ENCODE peak calls at places on chromosomes 12 and 14, in five cellular contexts. N, B, F, M and O are unnamed samples.

GRCh38 chr14:32332415-32333116 is 3.5 kb downstream of the AKAP6 start:
- DNase-seq in M (no peak), B (no peak), F (no peak), N (no peak), O (no peak)

GRCh38 chr12:131824450-131824849 is 3.7 kb upstream of the MMP17 start:
- DNase-seq in M (no peak), B (no peak), F (no peak), N (no peak), O (no peak)

GRCh38 chr14:48747683-48748082 is 838.5 kb downstream of the RPS29 start:
- DNase-seq in B (no peak), M (no peak), F (no peak), N (no peak), O (no peak)

GRCh38 chr12:31324116-31324844 is 1.7 kb downstream of the SINHCAF start:
- DNase-seq in N (peak; percentile 77), F (peak; percentile 39), M (peak; percentile 10), B (peak; percentile 84), O (peak; percentile 27)

GRCh38 chr12:101891462-101891971 is 14.1 kb downstream of the DRAM1 start:
- DNase-seq in B (no peak), F (peak; percentile 57), M (peak; percentile 55), N (no peak), O (peak; percentile 29)

GRCh38 chr12:38156497-38157245 is 159.9 kb upstream of the ALG10B start:
- DNase-seq in N (no peak), M (no peak), F (no peak), B (peak; percentile 10), O (no peak)

GRCh38 chr14:23047751-23048693 is 6.0 kb downstream of the PSMB11 start:
- DNase-seq in N (no peak), F (no peak), B (no peak), M (no peak), O (no peak)

GRCh38 chr12:10612954-10613333 is 465 bp downstream of the MAGOHB start:
- DNase-seq in M (no peak), N (peak; percentile 38), B (no peak), F (no peak), O (no peak)

GRCh38 chr12:120905856-120906384 is 1.8 kb upstream of the SPPL3 start:
- DNase-seq in F (no peak), M (no peak), N (no peak), B (no peak), O (no peak)

GRCh38 chr12:32265461-32265860 is 133.9 kb upstream of the FGD4 start:
- DNase-seq in N (no peak), F (no peak), B (no peak), M (no peak), O (no peak)

GRCh38 chr12:86193931-86194330 is 62.3 kb downstream of the MGAT4C start:
- DNase-seq in M (no peak), N (no peak), B (no peak), F (no peak), O (peak; percentile 10)

GRCh38 chr14:54854181-54854580 is 48.4 kb downstream of the GCH1 start:
- DNase-seq in N (peak; percentile 55), M (no peak), B (no peak), F (no peak), O (no peak)

GRCh38 chr14:49942090-49942489 is 49.2 kb downstream of the ARF6 start:
- DNase-seq in M (no peak), B (no peak), F (no peak), N (no peak), O (no peak)

GRCh38 chr12:75868501-75868900 is 163.1 kb downstream of the PHLDA1 start:
- DNase-seq in F (no peak), B (no peak), M (no peak), N (no peak), O (no peak)

GRCh38 chr12:98572010-98572409 is 21.5 kb upstream of the SLC25A3 start:
- DNase-seq in F (no peak), N (peak; percentile 26), M (no peak), B (no peak), O (no peak)

GRCh38 chr12:3034067-3034750 is 43.0 kb upstream of the TSPAN9 start:
- DNase-seq in N (peak; percentile 83), M (peak; percentile 7), B (no peak), F (peak; percentile 35), O (peak; percentile 42)

GRCh38 chr12:58812229-58812628 is 108.1 kb downstream of the LRIG3 start:
- DNase-seq in M (no peak), N (no peak), F (no peak), B (no peak), O (no peak)

GRCh38 chr12:116529048-116529447 is 30.1 kb upstream of the MAP1LC3B2 start:
- DNase-seq in M (peak; percentile 82), N (no peak), B (peak; percentile 41), F (no peak), O (peak; percentile 77)

GRCh38 chr12:70468741-70469140 is 102.7 kb downstream of the KCNMB4 start:
- DNase-seq in M (no peak), F (no peak), B (no peak), N (no peak), O (no peak)

GRCh38 chr14:57933363-57933762 is 67.5 kb upstream of the SLC35F4 start:
- DNase-seq in F (no peak), B (no peak), M (no peak), N (no peak), O (no peak)

GRCh38 chr14:35758523-35759129 is 50.5 kb downstream of the RALGAPA1 start:
- DNase-seq in M (no peak), F (no peak), N (no peak), B (no peak), O (no peak)

GRCh38 chr14:92459479-92460421 is 53.8 kb upstream of the RIN3 start:
- DNase-seq in B (peak; percentile 11), M (no peak), F (no peak), N (no peak), O (no peak)

GRCh38 chr14:99259327-99259726 is 12.7 kb downstream of the BCL11B start:
- DNase-seq in N (no peak), B (no peak), M (no peak), F (no peak), O (no peak)

GRCh38 chr12:238736-239398 is 23.8 kb downstream of the SLC6A13 start:
- DNase-seq in N (no peak), F (no peak), B (no peak), M (no peak), O (no peak)

GRCh38 chr12:100920493-100920892 is 125.9 kb downstream of the ANO4 start:
- DNase-seq in B (no peak), M (no peak), F (no peak), N (no peak), O (no peak)

GRCh38 chr14:63895510-63895909 is 42.7 kb downstream of the SYNE2 start:
- DNase-seq in N (no peak), F (no peak), M (no peak), B (no peak), O (no peak)

GRCh38 chr12:57543666-57544065 is 3.3 kb downstream of the DCTN2 start:
- DNase-seq in N (no peak), M (no peak), B (no peak), F (no peak), O (no peak)

GRCh38 chr12:96710127-96710745 is 196.8 kb upstream of the NEDD1 start:
- DNase-seq in B (no peak), M (no peak), N (peak; percentile 48), F (no peak), O (no peak)

GRCh38 chr14:95759952-95760351 is 46.0 kb upstream of the TCL1A start:
- DNase-seq in N (no peak), F (no peak), M (no peak), B (no peak), O (no peak)

GRCh38 chr14:39488600-39488999 is 56.4 kb upstream of the FBXO33 start:
- DNase-seq in B (no peak), M (no peak), N (peak; percentile 94), F (no peak), O (no peak)

DNA sequence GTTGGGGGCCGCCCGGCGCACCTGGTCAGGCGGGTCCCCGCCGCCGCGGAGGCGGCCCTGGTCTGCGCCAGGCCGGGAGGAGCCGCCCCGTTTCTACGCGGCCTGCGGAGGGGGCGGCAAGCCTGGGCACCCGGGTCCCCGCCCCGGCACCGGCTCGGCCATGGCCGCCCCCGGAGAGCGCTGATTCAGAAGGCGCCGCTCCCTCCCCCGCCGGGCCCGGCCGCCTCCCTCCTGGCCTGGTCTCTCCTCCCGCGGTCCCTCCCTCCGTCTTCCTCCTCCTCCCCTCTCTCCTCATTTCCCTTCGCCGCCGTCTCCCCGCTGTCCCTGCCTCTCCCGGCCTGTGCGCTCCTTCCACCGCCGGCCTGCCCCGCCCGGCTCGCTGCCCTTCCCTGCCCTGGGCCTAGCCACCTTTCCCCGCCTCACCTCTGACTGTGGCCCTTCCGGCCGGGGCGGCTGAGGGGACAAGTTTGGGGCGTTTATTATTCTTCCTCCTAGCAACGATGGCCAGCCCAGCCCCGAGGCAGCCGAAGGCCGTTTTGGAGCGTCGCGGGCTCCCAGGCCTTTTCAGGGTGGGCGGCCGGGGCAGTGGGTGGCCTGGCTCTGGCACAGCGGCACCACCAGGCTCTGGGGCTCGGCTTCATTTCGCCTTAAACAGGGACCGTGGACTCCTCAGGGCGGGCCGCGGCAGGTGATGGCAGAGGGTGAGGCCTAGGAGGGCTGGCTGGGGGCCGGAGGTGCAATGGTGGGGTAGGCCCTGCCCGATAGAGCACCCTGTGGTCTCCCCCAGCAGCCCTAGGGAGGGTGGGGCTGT is 768 bp downstream of the CEP170B start:
- DNase-seq in F (peak; percentile 76), N (peak; percentile 72), M (peak; percentile 14), B (peak; percentile 66), O (peak; percentile 27)
- H3K4me3 ChIP-seq in F (peak overlapping the region; percentile 78), N (peak overlapping the region; percentile 85), M (peak overlapping the region; percentile 94), B (peak overlapping the region; percentile 63), O (peak overlapping the region; percentile 75)

GRCh38 chr14:93549578-93549977 is 118.8 kb downstream of the UNC79 start:
- DNase-seq in F (no peak), N (no peak), M (no peak), B (no peak), O (no peak)
- H3K4me3 ChIP-seq in F (no peak overlapping the region), N (no peak overlapping the region), M (no peak overlapping the region), B (no peak overlapping the region), O (no peak overlapping the region)

GRCh38 chr14:21093769-21094681 is 4.4 kb downstream of the ZNF219 start:
- DNase-seq in F (no peak), M (no peak), B (no peak), N (peak; percentile 98), O (no peak)
- H3K4me3 ChIP-seq in F (no peak overlapping the region), M (no peak overlapping the region), B (no peak overlapping the region), N (peak overlapping the region; percentile 53), O (no peak overlapping the region)

DNA sequence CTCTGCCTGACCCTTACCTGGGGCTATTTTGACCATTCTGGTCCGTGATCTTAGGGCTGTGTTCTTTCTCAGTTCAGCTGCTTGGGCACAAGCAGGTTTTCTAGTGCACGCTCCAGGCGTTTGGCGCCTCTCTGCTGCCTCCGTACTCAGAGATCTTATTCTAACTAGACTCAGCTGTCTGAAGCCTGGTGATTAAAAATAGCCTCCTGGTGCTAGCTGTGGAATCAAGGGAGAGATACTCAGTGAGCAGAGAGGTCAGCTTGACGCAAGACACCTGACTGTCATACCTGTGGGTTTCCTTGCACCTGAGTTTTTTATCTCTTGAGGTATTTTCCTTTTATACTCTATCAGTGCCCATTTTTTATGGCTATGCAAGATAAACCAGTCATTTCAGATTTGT is 144.8 kb downstream of the ETV6 start:
- DNase-seq in F (no peak), B (peak; percentile 45), N (no peak), M (no peak), O (no peak)
- H3K4me3 ChIP-seq in F (peak overlapping the region; percentile 28), B (no peak overlapping the region), N (no peak overlapping the region), M (no peak overlapping the region), O (no peak overlapping the region)

GRCh38 chr14:76965232-76965631 is 63.3 kb downstream of the IRF2BPL start:
- DNase-seq in F (no peak), M (no peak), B (no peak), N (no peak), O (no peak)
- H3K4me3 ChIP-seq in F (no peak overlapping the region), M (no peak overlapping the region), B (no peak overlapping the region), N (no peak overlapping the region), O (no peak overlapping the region)

GRCh38 chr14:103846008-103846568 is 1.3 kb downstream of the PPP1R13B start:
- DNase-seq in M (no peak), B (no peak), F (no peak), N (no peak), O (no peak)
- H3K4me3 ChIP-seq in M (peak overlapping the region; percentile 72), B (peak overlapping the region; percentile 58), F (peak overlapping the region; percentile 54), N (peak overlapping the region; percentile 74), O (peak overlapping the region; percentile 70)